ENCODE peak calls at places on chromosome 4, in ten cellular contexts. I, Y, D, K, S, T, O, G, Q and V are unnamed samples.

GRCh38 chr4:10151182-10151581 is 34.6 kb upstream of the WDR1 start:
- DNase-seq in Q (no peak), Y (no peak), K (no peak), S (no peak), O (no peak), T (no peak), I (no peak), D (no peak), G (no peak), V (no peak)

GRCh38 chr4:21656832-21657231 is 291.7 kb downstream of the KCNIP4 start:
- DNase-seq in I (no peak), S (no peak), Q (no peak), K (no peak), T (no peak), D (no peak), Y (no peak), G (peak; percentile 87), O (no peak), V (peak; percentile 89)

GRCh38 chr4:82216231-82216630 is 157.6 kb downstream of the HNRNPD start:
- DNase-seq in O (no peak), T (no peak), Q (no peak), Y (no peak), K (no peak), D (no peak), S (no peak), G (no peak), I (no peak), V (no peak)

GRCh38 chr4:175469519-175469918 is 342.5 kb downstream of the GPM6A start:
- DNase-seq in I (no peak), S (no peak), D (no peak), Q (no peak), O (no peak), K (no peak), Y (no peak), T (no peak), G (no peak), V (peak; percentile 37)

GRCh38 chr4:76090241-76090691 is 15.8 kb downstream of the ART3 start:
- DNase-seq in D (no peak), I (no peak), K (no peak), S (peak; percentile 31), G (peak; percentile 88), Q (peak; percentile 65), T (no peak), Y (no peak), O (no peak), V (peak; percentile 60)

GRCh38 chr4:102405706-102406510 is 60.6 kb upstream of the SLC39A8 start:
- DNase-seq in Q (no peak), T (no peak), D (no peak), O (no peak), I (no peak), Y (no peak), K (no peak), G (no peak), S (no peak), V (peak; percentile 24)

GRCh38 chr4:7115557-7116340 is 47.9 kb upstream of the GRPEL1 start:
- DNase-seq in Y (no peak), D (no peak), Q (no peak), T (no peak), O (no peak), G (no peak), S (no peak), K (no peak), I (no peak), V (no peak)

GRCh38 chr4:20625460-20625859 is 74.8 kb upstream of the PACRGL start:
- DNase-seq in T (no peak), Q (peak; percentile 45), O (no peak), S (no peak), K (no peak), Y (no peak), D (peak; percentile 85), G (no peak), I (no peak), V (no peak)

GRCh38 chr4:105137460-105137859 is 9.2 kb upstream of the TET2 start:
- DNase-seq in S (no peak), Y (no peak), K (no peak), G (no peak), O (no peak), I (no peak), D (no peak), Q (no peak), T (no peak), V (no peak)

GRCh38 chr4:152690706-152691651 is 11.2 kb upstream of the TMEM154 start:
- DNase-seq in G (no peak), T (no peak), D (no peak), O (no peak), S (no peak), I (no peak), Q (no peak), K (no peak), Y (no peak), V (peak; percentile 48)

GRCh38 chr4:70761276-70761816 is 39.6 kb downstream of the RUFY3 start:
- DNase-seq in I (no peak), O (no peak), K (no peak), S (no peak), Q (no peak), G (peak; percentile 6), D (no peak), T (no peak), Y (no peak), V (no peak)

GRCh38 chr4:88989990-88990389 is 67.0 kb downstream of the FAM13A start:
- DNase-seq in S (no peak), Y (no peak), D (no peak), Q (no peak), O (no peak), K (no peak), I (no peak), G (no peak), T (no peak), V (no peak)

GRCh38 chr4:150366487-150366999 is 215.4 kb upstream of the MAB21L2 start:
- DNase-seq in K (no peak), I (no peak), O (no peak), S (peak; percentile 41), Y (no peak), G (no peak), Q (no peak), T (no peak), D (no peak), V (no peak)

GRCh38 chr4:52369649-52370048 is 289.5 kb downstream of the USP46 start:
- DNase-seq in Y (no peak), Q (no peak), K (no peak), T (no peak), D (no peak), S (no peak), I (no peak), G (no peak), O (no peak), V (no peak)

GRCh38 chr4:762211-763190 is 56.9 kb downstream of the PCGF3 start:
- DNase-seq in Q (no peak), D (no peak), T (no peak), O (no peak), S (no peak), I (no peak), G (no peak), K (no peak), Y (no peak), V (no peak)

GRCh38 chr4:156971623-156972369 is at the start of gene PDGFC:
- DNase-seq in Y (no peak), T (peak; percentile 90), D (peak; percentile 95), O (no peak), G (peak; percentile 70), K (peak; percentile 45), S (peak; percentile 56), Q (peak; percentile 68), I (no peak), V (peak; percentile 38)

GRCh38 chr4:1047106-1047975 is 35.9 kb downstream of the FGFRL1 start:
- DNase-seq in T (peak; percentile 77), O (no peak), G (peak; percentile 63), Y (no peak), S (no peak), I (no peak), Q (peak; percentile 41), K (no peak), D (no peak), V (no peak)

GRCh38 chr4:188305690-188306089 is 166.4 kb downstream of the TRIML1 start:
- DNase-seq in G (no peak), D (no peak), O (no peak), T (no peak), K (no peak), Q (no peak), Y (no peak), S (no peak), I (no peak), V (no peak)

GRCh38 chr4:99811850-99812249 is 4.8 kb upstream of the DAPP1 start:
- DNase-seq in S (peak; percentile 21), T (no peak), I (peak; percentile 31), Y (peak; percentile 50), Q (no peak), D (no peak), G (peak; percentile 40), K (no peak), O (peak; percentile 29), V (peak; percentile 21)

GRCh38 chr4:137623013-137623412 is 90.7 kb upstream of the PCDH18 start:
- DNase-seq in O (no peak), Y (no peak), S (no peak), D (no peak), Q (no peak), G (no peak), T (no peak), I (no peak), K (no peak), V (no peak)

GRCh38 chr4:78057135-78057599 is at the start of gene FRAS1:
- DNase-seq in D (peak; percentile 84), Y (no peak), O (no peak), Q (peak; percentile 44), K (no peak), T (no peak), S (peak; percentile 27), G (peak; percentile 17), I (no peak), V (no peak)

GRCh38 chr4:1233641-1234277 is 15.2 kb downstream of the CTBP1 start:
- DNase-seq in O (no peak), T (no peak), I (no peak), K (no peak), G (peak; percentile 62), D (no peak), Y (no peak), S (no peak), Q (no peak), V (no peak)

GRCh38 chr4:162163892-162164759 is at the start of gene FSTL5:
- DNase-seq in S (peak; percentile 14), Q (peak; percentile 45), O (no peak), I (no peak), T (no peak), D (peak; percentile 82), G (peak; percentile 3), K (peak; percentile 25), Y (peak; percentile 19), V (peak; percentile 83)

GRCh38 chr4:58465031-58465430 is 1354.8 kb upstream of the IGFBP7 start:
- DNase-seq in S (no peak), Q (no peak), G (no peak), T (no peak), K (no peak), I (no peak), Y (no peak), D (no peak), O (no peak), V (no peak)

GRCh38 chr4:187027231-187027760 is 303.6 kb upstream of the FAT1 start:
- DNase-seq in Q (no peak), Y (no peak), T (no peak), I (no peak), S (no peak), D (no peak), K (no peak), O (no peak), G (no peak), V (no peak)

GRCh38 chr4:90081432-90082195 is 45.6 kb upstream of the CCSER1 start:
- DNase-seq in D (no peak), K (no peak), Q (no peak), T (no peak), Y (no peak), O (no peak), G (no peak), S (no peak), I (no peak), V (no peak)

GRCh38 chr4:10458190-10458589 is 964 bp upstream of the ZNF518B start:
- DNase-seq in T (no peak), G (peak; percentile 33), O (no peak), Y (no peak), I (no peak), K (no peak), D (no peak), Q (no peak), S (no peak), V (no peak)

GRCh38 chr4:66558651-66559050 is 888.4 kb upstream of the EPHA5 start:
- DNase-seq in D (no peak), T (no peak), G (no peak), I (no peak), Q (no peak), Y (no peak), K (no peak), S (no peak), O (no peak), V (no peak)